ENCODE peak calls at places on chromosomes 11 and 22, in ten cellular contexts. J is brain microvascular endothelial cell, N is thoracic aorta, I is suprapubic skin, Z is fibroblast of lung, Y is kidney epithelial cell, S is fibroblast of villous mesenchyme, H is OCI-LY7, X is epithelial cell of proximal tubule, W is stomach. D is an unnamed sample.

GRCh38 chr22:33393432-33393831 is 335.3 kb upstream of the SYN3 start:
- DNase-seq in J (no peak), S (no peak), I (no peak), W (no peak), H (no peak), X (no peak), Z (no peak), Y (no peak), N (no peak), D (no peak)

GRCh38 chr22:50523806-50524663 is 1.4 kb downstream of the SCO2 start:
- DNase-seq in H (no peak), J (no peak), Y (no peak), W (no peak), X (no peak), S (no peak), I (no peak), N (no peak), Z (no peak), D (peak; percentile 40)

GRCh38 chr11:10355257-10355661 is 50.4 kb downstream of the ADM start:
- DNase-seq in Y (peak; percentile 45), Z (peak; percentile 28), I (no peak), H (no peak), N (no peak), S (peak; percentile 86), J (no peak), W (no peak), X (peak; percentile 27), D (peak; percentile 80)

GRCh38 chr11:116535120-116535519 is 237.7 kb downstream of the BUD13 start:
- DNase-seq in N (no peak), Y (no peak), W (peak; percentile 17), H (no peak), Z (no peak), I (peak; percentile 37), S (no peak), J (no peak), X (no peak), D (no peak)

GRCh38 chr11:64637346-64638016 is 46.5 kb downstream of the SLC22A12 start:
- DNase-seq in H (no peak), J (no peak), Y (no peak), W (no peak), X (no peak), N (no peak), I (no peak), S (no peak), Z (no peak), D (no peak)

GRCh38 chr11:123219066-123219697 is 24.1 kb upstream of the CLMP start:
- DNase-seq in W (no peak), X (no peak), N (no peak), I (no peak), J (no peak), S (peak; percentile 51), Y (no peak), Z (peak; percentile 39), H (no peak), D (no peak)

GRCh38 chr11:105538531-105538930 is 71.3 kb upstream of the GRIA4 start:
- DNase-seq in S (no peak), H (no peak), Y (no peak), N (no peak), J (no peak), W (no peak), Z (no peak), X (no peak), I (no peak), D (no peak)

GRCh38 chr11:1034456-1035295 is 1.8 kb downstream of the MUC6 start:
- DNase-seq in S (no peak), I (no peak), J (no peak), X (no peak), N (no peak), W (no peak), H (no peak), Z (no peak), Y (no peak), D (no peak)

GRCh38 chr11:1421291-1421690 is 31.6 kb downstream of the BRSK2 start:
- DNase-seq in Z (no peak), X (no peak), S (no peak), Y (no peak), I (no peak), H (no peak), J (no peak), N (no peak), W (no peak), D (no peak)

GRCh38 chr11:111981270-111981669 is 43.9 kb upstream of the DLAT start:
- DNase-seq in Z (no peak), W (no peak), H (no peak), S (no peak), I (no peak), Y (no peak), J (no peak), N (no peak), X (no peak), D (no peak)

GRCh38 chr11:111982532-111983186 is 42.5 kb upstream of the DLAT start:
- DNase-seq in X (no peak), N (no peak), W (no peak), J (no peak), Z (no peak), Y (no peak), I (no peak), H (no peak), S (no peak), D (no peak)

GRCh38 chr11:111982019-111982464 is 43.2 kb upstream of the DLAT start:
- DNase-seq in Z (peak; percentile 35), J (peak; percentile 41), S (peak; percentile 34), H (peak; percentile 77), I (no peak), W (peak; percentile 88), Y (peak; percentile 39), N (no peak), X (peak; percentile 54), D (peak; percentile 80)

GRCh38 chr11:111986589-111986988 is 38.6 kb upstream of the DLAT start:
- DNase-seq in I (no peak), X (no peak), N (no peak), W (no peak), H (no peak), Y (no peak), Z (no peak), S (no peak), J (no peak), D (peak; percentile 24)

GRCh38 chr11:111983187-111983986 is 41.8 kb upstream of the DLAT start:
- DNase-seq in I (no peak), N (no peak), H (no peak), Y (no peak), X (no peak), S (peak; percentile 92), Z (peak; percentile 73), W (peak; percentile 71), J (no peak), D (peak; percentile 78)
- H3K4me3 ChIP-seq in I (peak overlapping the region; percentile 29), N (no peak overlapping the region), H (no peak overlapping the region), Y (no peak overlapping the region), X (peak overlapping the region; percentile 30), S (no peak overlapping the region), Z (no peak overlapping the region), W (peak overlapping the region; percentile 35), J (no peak overlapping the region), D (no peak overlapping the region)

GRCh38 chr11:36088234-36088975 is 144.5 kb downstream of the LDLRAD3 start:
- DNase-seq in W (no peak), Z (peak; percentile 55), I (no peak), J (no peak), X (no peak), H (no peak), Y (no peak), S (no peak), N (no peak), D (no peak)

GRCh38 chr11:36092314-36093030 is 148.6 kb downstream of the LDLRAD3 start:
- DNase-seq in I (no peak), H (no peak), W (no peak), Y (no peak), N (no peak), X (no peak), Z (no peak), J (no peak), S (peak; percentile 39), D (no peak)

GRCh38 chr11:36089920-36090319 is 146.1 kb downstream of the LDLRAD3 start:
- DNase-seq in Y (no peak), H (no peak), S (no peak), N (no peak), J (no peak), W (no peak), X (no peak), Z (no peak), I (no peak), D (no peak)

GRCh38 chr11:36091256-36091811 is 147.5 kb downstream of the LDLRAD3 start:
- DNase-seq in X (no peak), Y (no peak), J (peak; percentile 65), S (peak; percentile 97), Z (peak; percentile 95), N (no peak), W (no peak), H (no peak), I (no peak), D (no peak)

GRCh38 chr11:36090351-36091245 is 146.7 kb downstream of the LDLRAD3 start:
- DNase-seq in Y (no peak), I (no peak), X (no peak), Z (no peak), S (no peak), H (no peak), N (no peak), J (no peak), W (no peak), D (no peak)
- TF ChIP-seq CTCF in Y (no peak), I (no peak), X (no peak), Z (no peak), S (no peak), H (no peak), N (no peak), J (peak; percentile 19), W (no peak), D (no peak)

GRCh38 chr22:19708323-19709011 is 5.8 kb upstream of the SEPTIN5 start:
- DNase-seq in H (no peak), S (no peak), I (peak; percentile 78), Z (no peak), W (no peak), X (no peak), Y (no peak), J (no peak), N (no peak), D (no peak)
- H3K4me3 ChIP-seq in H (no peak overlapping the region), S (no peak overlapping the region), I (no peak overlapping the region), Z (no peak overlapping the region), W (no peak overlapping the region), X (no peak overlapping the region), Y (no peak overlapping the region), J (no peak overlapping the region), N (no peak overlapping the region), D (no peak overlapping the region)

DNA sequence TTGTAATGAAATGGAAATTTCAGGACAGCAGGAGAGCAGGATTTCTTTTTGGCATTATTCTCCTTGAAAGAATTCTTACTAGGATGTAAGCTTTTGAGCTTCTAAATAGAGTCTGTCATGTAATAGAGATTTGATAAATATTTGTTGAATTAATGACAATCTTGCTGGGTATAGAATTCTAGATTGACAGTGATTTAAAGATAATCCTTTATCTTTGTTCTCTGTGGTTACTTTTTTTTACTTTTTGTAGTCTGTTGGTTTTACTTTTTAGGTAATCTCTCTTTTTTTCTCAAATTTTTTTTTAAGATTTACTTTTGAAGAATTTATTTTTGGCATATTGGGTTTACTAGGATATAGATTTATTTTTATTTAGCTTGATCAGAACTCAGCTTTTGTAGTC is 54.8 kb downstream of the TMEM135 start:
- DNase-seq in Z (no peak), I (no peak), X (no peak), J (no peak), Y (no peak), S (no peak), H (no peak), N (no peak), W (no peak), D (no peak)
- TF ChIP-seq CTCF in Z (no peak), I (no peak), X (no peak), J (no peak), Y (no peak), S (no peak), H (no peak), N (no peak), W (no peak), D (no peak)

GRCh38 chr22:38792833-38793232 is 1.1 kb downstream of the DNAL4 start:
- DNase-seq in W (no peak), J (peak; percentile 39), N (no peak), H (no peak), S (no peak), Z (peak; percentile 51), X (no peak), Y (no peak), I (no peak), D (peak; percentile 74)
- H3K4me3 ChIP-seq in W (peak overlapping the region; percentile 87), J (peak overlapping the region; percentile 84), N (peak overlapping the region; percentile 75), H (peak overlapping the region; percentile 73), S (peak overlapping the region; percentile 91), Z (peak overlapping the region; percentile 78), X (peak overlapping the region; percentile 78), Y (peak overlapping the region; percentile 88), I (peak overlapping the region; percentile 89), D (peak overlapping the region; percentile 89)